ENCODE peak calls at places on chromosome 12, in nine cellular contexts. U, W, R, H, Z, M, X, S and D are unnamed samples.

GRCh38 chr12:29782821-29783772 is 645 bp downstream of the TMTC1 start:
- DNase-seq in H (peak), M (peak), Z (no peak), W (peak), X (no peak), U (peak), R (peak), S (peak), D (peak)

GRCh38 chr12:92408072-92408900 is 262.6 kb upstream of the BTG1 start:
- DNase-seq in S (peak), W (peak), H (peak), M (peak), Z (peak), U (peak), X (peak), R (peak), D (peak)

GRCh38 chr12:12992418-12993175 is 7.5 kb downstream of the HEBP1 start:
- DNase-seq in Z (no peak), S (peak), M (peak), H (no peak), U (no peak), X (no peak), W (no peak), R (peak), D (peak)

GRCh38 chr12:121490401-121491257 is 90.2 kb downstream of the KDM2B start:
- DNase-seq in W (no peak), X (peak), Z (no peak), M (no peak), U (no peak), S (no peak), R (no peak), H (no peak), D (peak)

GRCh38 chr12:43289412-43289811 is 262.6 kb downstream of the ADAMTS20 start:
- DNase-seq in S (no peak), M (no peak), W (no peak), U (no peak), R (peak), Z (no peak), X (no peak), H (no peak), D (no peak)

GRCh38 chr12:96249196-96250118 is 55.3 kb downstream of the ELK3 start:
- DNase-seq in S (no peak), Z (no peak), R (peak), U (no peak), W (peak), H (peak), M (no peak), X (no peak), D (no peak)

GRCh38 chr12:121128908-121129704 is 3.6 kb upstream of the P2RX7 start:
- DNase-seq in W (peak), H (no peak), R (peak), U (no peak), X (peak), Z (no peak), M (peak), S (peak), D (peak)

GRCh38 chr12:66423290-66423689 is 121.0 kb downstream of the HELB start:
- DNase-seq in R (no peak), U (no peak), M (no peak), X (no peak), S (no peak), Z (no peak), H (no peak), W (no peak), D (peak)

GRCh38 chr12:52223411-52224039 is 9.5 kb upstream of the KRT7 start:
- DNase-seq in M (no peak), W (no peak), X (no peak), U (peak), H (no peak), R (peak), Z (no peak), S (no peak), D (no peak)

GRCh38 chr12:52222692-52223091 is 10.4 kb upstream of the KRT7 start:
- DNase-seq in X (no peak), M (no peak), S (no peak), U (no peak), Z (no peak), W (no peak), R (no peak), H (no peak), D (no peak)

GRCh38 chr12:52221912-52222457 is 11.1 kb upstream of the KRT7 start:
- DNase-seq in R (peak), W (no peak), M (peak), U (peak), X (peak), S (peak), H (peak), Z (peak), D (peak)

GRCh38 chr12:52225752-52226151 is 7.3 kb upstream of the KRT7 start:
- DNase-seq in X (no peak), H (no peak), R (no peak), U (no peak), Z (no peak), W (no peak), S (no peak), M (no peak), D (no peak)

DNA sequence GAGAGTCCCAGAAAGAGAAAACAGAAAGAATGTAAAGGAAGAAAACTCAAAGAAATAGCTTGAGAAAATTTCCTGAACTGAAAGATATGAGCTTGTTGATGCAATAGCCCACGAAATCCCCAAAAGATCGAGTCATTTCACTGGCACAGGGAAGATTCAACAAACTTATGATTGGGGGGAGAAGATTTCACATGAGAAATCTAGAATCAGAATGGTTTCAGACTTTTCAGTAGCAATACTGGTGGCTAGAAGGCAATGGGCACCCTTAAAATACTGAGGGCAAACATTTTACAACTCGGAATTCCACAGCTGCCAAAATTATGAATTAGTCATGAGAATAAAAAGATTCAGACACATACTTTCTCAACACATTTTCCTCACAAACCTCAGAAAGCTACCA is 8.9 kb upstream of the KRT7 start:
- DNase-seq in M (no peak), Z (no peak), X (no peak), W (no peak), R (peak), S (no peak), H (no peak), U (peak), D (no peak)
- H2AFZ ChIP-seq in M (no peak), Z (peak), X (no peak), W (no peak), R (peak), S (no peak), H (no peak), U (peak), D (no peak)

GRCh38 chr12:3168223-3168770 is 91.1 kb downstream of the TSPAN9 start:
- DNase-seq in H (no peak), X (no peak), Z (no peak), W (no peak), U (no peak), M (no peak), R (no peak), S (no peak), D (no peak)

GRCh38 chr12:3171195-3171591 is 94.0 kb downstream of the TSPAN9 start:
- DNase-seq in S (peak), M (no peak), X (no peak), U (no peak), H (no peak), W (no peak), Z (no peak), R (no peak), D (no peak)

GRCh38 chr12:3168775-3169221 is 91.6 kb downstream of the TSPAN9 start:
- DNase-seq in H (no peak), S (peak), U (peak), M (no peak), Z (peak), W (no peak), X (no peak), R (peak), D (no peak)

GRCh38 chr12:3172124-3173007 is 95.2 kb downstream of the TSPAN9 start:
- DNase-seq in W (peak), X (no peak), Z (no peak), M (no peak), R (no peak), S (no peak), H (no peak), U (no peak), D (peak)

DNA sequence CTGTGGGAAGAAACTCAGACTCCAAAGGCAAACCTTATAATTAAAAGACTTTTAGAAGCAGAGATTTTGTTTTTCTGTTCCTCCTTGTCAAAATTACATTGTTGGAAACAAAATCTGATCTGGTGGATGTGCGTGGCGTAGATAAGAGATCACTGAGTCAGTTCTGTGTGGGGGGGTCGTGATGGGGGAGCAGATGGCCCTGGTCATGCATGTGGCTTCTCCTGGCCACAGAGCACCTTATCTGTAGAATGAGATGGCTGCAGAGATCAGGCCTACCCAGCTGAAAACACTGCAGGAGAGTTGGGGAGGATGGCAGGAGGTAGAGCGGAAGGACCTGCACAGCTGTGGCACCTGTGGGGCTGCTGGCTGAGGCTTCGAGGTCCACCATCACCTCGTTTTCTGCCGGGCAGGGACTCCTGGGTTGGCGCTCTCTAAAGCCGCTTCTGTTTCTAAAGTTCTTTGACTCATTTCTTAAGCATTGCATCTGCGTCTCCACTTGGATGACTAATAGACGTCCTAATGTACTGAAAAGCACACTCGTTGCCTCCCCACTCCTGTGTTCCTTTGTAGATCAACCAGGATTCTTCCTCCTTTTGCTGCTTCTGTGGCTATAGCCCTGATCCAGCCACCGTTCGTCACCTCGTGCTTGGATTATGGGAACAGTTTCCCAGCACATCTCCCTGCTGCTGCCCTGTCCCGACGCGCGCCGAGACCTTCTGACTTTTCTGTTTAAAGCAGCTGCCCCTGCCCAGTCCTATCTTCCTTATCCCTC is 93.4 kb downstream of the TSPAN9 start:
- DNase-seq in W (peak), R (peak), S (peak), Z (peak), M (no peak), U (peak), H (no peak), X (no peak), D (no peak)
- H3K4me2 ChIP-seq in W (peak), R (peak), S (peak), Z (peak), M (no peak), U (peak), H (no peak), X (no peak), D (no peak)

GRCh38 chr12:50057000-50057841 is at the start of gene ASIC1:
- DNase-seq in H (peak), X (peak), M (peak), S (peak), U (peak), Z (peak), W (peak), R (peak), D (peak)
- TF ChIP-seq EZH2phosphoT487 in H (no peak), X (no peak), M (no peak), S (no peak), U (no peak), Z (no peak), W (no peak), R (no peak), D (no peak)

DNA sequence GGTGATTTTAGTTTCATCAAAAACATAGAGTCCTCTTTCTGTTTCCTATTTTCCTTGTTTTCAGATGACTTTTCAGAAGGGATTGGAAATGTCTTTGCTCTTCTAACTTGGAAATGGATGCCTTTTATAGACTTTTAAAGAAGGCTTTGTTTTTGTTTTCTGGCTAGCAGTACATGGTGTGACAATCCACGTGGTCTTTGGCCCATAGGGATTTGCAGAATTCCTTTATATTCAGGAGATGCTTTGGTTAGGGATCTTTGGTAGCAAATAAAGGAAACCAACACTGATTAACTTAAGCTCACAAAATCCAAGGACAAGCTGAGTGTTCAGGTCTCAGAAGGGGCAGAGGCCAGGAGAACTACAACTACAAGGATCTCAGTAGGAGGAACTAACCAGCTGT is 58.5 kb upstream of the MANSC4 start:
- DNase-seq in H (no peak), R (no peak), W (no peak), X (no peak), Z (no peak), U (no peak), M (no peak), S (no peak), D (no peak)
- H2AFZ ChIP-seq in H (no peak), R (no peak), W (peak), X (no peak), Z (no peak), U (no peak), M (no peak), S (no peak), D (peak)